ENCODE peak calls at places on chromosomes 5 and 9, in nine cellular contexts. Z is heart right ventricle; U is GM20000; S is adrenal gland; A is NCI-H510A treated with DMSO at 0.1 percent for 48 hours; E is stimulated activated CD8-positive, alpha-beta memory T cell treated with anti-CD3 and anti-CD28 coated beads, Interleukin-4, amount 100 ng/mL, for 24 hours; L is GM12865; X is ELF-1; G is upper lobe of right lung. F is an unnamed sample.
A peak's percentile ranks its signal among the peaks of the same experiment; 100 is the strongest.

GRCh38 chr5:99061711-99062110 is 132.9 kb upstream of the CHD1 start:
- DNase-seq in Z (no peak), U (no peak), L (no peak), G (no peak), A (no peak), S (no peak), X (no peak), E (no peak), F (no peak)

GRCh38 chr9:14318934-14319513 is 5.1 kb upstream of the NFIB start:
- DNase-seq in L (no peak), X (no peak), G (no peak), S (no peak), A (no peak), U (no peak), E (no peak), Z (no peak), F (no peak)

GRCh38 chr5:34686762-34687268 is 30.7 kb downstream of the RAI14 start:
- DNase-seq in S (peak; percentile 82), L (no peak), A (no peak), U (no peak), G (peak; percentile 75), E (no peak), Z (peak; percentile 83), X (peak; percentile 84), F (peak; percentile 92)

GRCh38 chr5:180860273-180860886 is 696 bp downstream of the ZFP62 start:
- DNase-seq in G (no peak), E (peak; percentile 11), X (peak; percentile 83), S (peak; percentile 21), U (peak; percentile 83), A (peak; percentile 30), Z (no peak), L (peak; percentile 88), F (peak; percentile 31)

GRCh38 chr5:72633041-72633445 is 125.8 kb upstream of the ZNF366 start:
- DNase-seq in Z (no peak), L (no peak), E (no peak), A (no peak), S (no peak), G (no peak), U (no peak), X (no peak), F (no peak)

GRCh38 chr9:34124103-34124502 is 2.4 kb downstream of the DCAF12 start:
- DNase-seq in Z (no peak), G (no peak), L (peak; percentile 16), U (no peak), X (no peak), S (no peak), E (no peak), A (no peak), F (no peak)

GRCh38 chr5:160833806-160834205 is 18.2 kb downstream of the ATP10B start:
- DNase-seq in Z (no peak), U (no peak), X (no peak), A (no peak), L (no peak), S (no peak), E (no peak), G (no peak), F (no peak)

GRCh38 chr9:69115621-69116020 is 58.5 kb upstream of the TJP2 start:
- DNase-seq in U (no peak), S (no peak), E (no peak), L (no peak), Z (no peak), X (no peak), G (no peak), A (no peak), F (no peak)

GRCh38 chr5:78806544-78806943 is 158.0 kb upstream of the LHFPL2 start:
- DNase-seq in A (no peak), U (no peak), L (no peak), G (no peak), X (no peak), Z (no peak), S (no peak), E (no peak), F (no peak)

GRCh38 chr5:157259699-157260098 is 6.2 kb upstream of the CYFIP2 start:
- DNase-seq in U (no peak), E (no peak), Z (no peak), L (no peak), S (no peak), X (no peak), A (no peak), G (no peak), F (no peak)

GRCh38 chr9:113649054-113649453 is 185.5 kb downstream of the RGS3 start:
- DNase-seq in G (peak; percentile 67), U (no peak), X (no peak), Z (peak; percentile 76), S (peak; percentile 75), E (no peak), L (no peak), A (no peak), F (peak; percentile 50)

GRCh38 chr5:139692605-139693340 is 44.6 kb downstream of the CXXC5 start:
- DNase-seq in X (no peak), L (no peak), S (no peak), U (no peak), Z (no peak), E (no peak), A (no peak), G (peak; percentile 51), F (no peak)

GRCh38 chr9:130327781-130328348 is 62.3 kb downstream of the HMCN2 start:
- DNase-seq in E (no peak), G (peak; percentile 65), L (no peak), X (peak; percentile 59), U (no peak), Z (peak; percentile 51), A (no peak), S (no peak), F (peak; percentile 17)

GRCh38 chr9:34654317-34655083 is 2.5 kb downstream of the IL11RA start:
- DNase-seq in A (no peak), L (no peak), X (no peak), Z (peak; percentile 85), G (no peak), U (no peak), E (no peak), S (peak; percentile 51), F (peak; percentile 57)

GRCh38 chr9:137807721-137808703 is 69.6 kb upstream of the CACNA1B start:
- DNase-seq in Z (no peak), S (no peak), X (no peak), A (no peak), U (no peak), L (no peak), G (no peak), E (no peak), F (no peak)

GRCh38 chr5:178383919-178384814 is 151.6 kb upstream of the PHYKPL start:
- DNase-seq in Z (no peak), E (no peak), L (no peak), G (no peak), X (peak; percentile 88), U (no peak), A (no peak), S (no peak), F (no peak)

GRCh38 chr5:158701406-158702177 is 398.1 kb downstream of the EBF1 start:
- DNase-seq in L (no peak), E (no peak), X (no peak), U (no peak), S (peak; percentile 17), A (no peak), G (no peak), Z (no peak), F (no peak)

GRCh38 chr5:133708451-133708850 is 96.1 kb upstream of the FSTL4 start:
- DNase-seq in G (no peak), Z (no peak), S (no peak), A (no peak), L (no peak), U (no peak), X (no peak), E (no peak), F (no peak)

GRCh38 chr5:37375091-37375490 is 4.0 kb upstream of the WDR70 start:
- DNase-seq in S (no peak), A (no peak), E (no peak), U (no peak), Z (no peak), X (no peak), G (no peak), L (no peak), F (no peak)

GRCh38 chr9:84371737-84372136 is 31.2 kb upstream of the SLC28A3 start:
- DNase-seq in L (no peak), U (no peak), E (no peak), A (no peak), X (no peak), Z (no peak), S (no peak), G (no peak), F (no peak)

GRCh38 chr5:115457985-115458384 is 86.6 kb downstream of the FEM1C start:
- DNase-seq in E (no peak), G (no peak), X (no peak), L (no peak), Z (peak; percentile 23), U (no peak), S (no peak), A (no peak), F (no peak)

GRCh38 chr5:169637085-169637855 is at the start of gene DOCK2:
- DNase-seq in U (peak; percentile 90), E (peak; percentile 62), L (peak; percentile 88), X (no peak), Z (peak; percentile 38), A (no peak), S (peak; percentile 37), G (peak; percentile 87), F (peak; percentile 30)

GRCh38 chr9:108434502-108434901 is 421.3 kb downstream of the ACTL7B start:
- DNase-seq in S (no peak), Z (no peak), A (no peak), X (no peak), G (no peak), E (no peak), U (no peak), L (no peak), F (no peak)

GRCh38 chr5:141172381-141173204 is at the start of gene PCDHB7:
- DNase-seq in L (no peak), X (peak; percentile 4), E (no peak), U (no peak), G (no peak), A (no peak), Z (peak; percentile 40), S (no peak), F (no peak)

GRCh38 chr9:114181583-114182409 is 26.5 kb downstream of the COL27A1 start:
- DNase-seq in S (no peak), Z (peak; percentile 58), E (no peak), U (no peak), A (no peak), L (no peak), G (no peak), X (no peak), F (no peak)

GRCh38 chr9:76996700-76997099 is 22.8 kb upstream of the FOXB2 start:
- DNase-seq in E (no peak), Z (peak; percentile 25), A (peak; percentile 18), S (peak; percentile 39), U (peak; percentile 48), L (peak; percentile 44), X (peak; percentile 69), G (no peak), F (peak; percentile 31)

GRCh38 chr9:134321957-134322741 is 4.1 kb upstream of the RXRA start:
- DNase-seq in E (no peak), G (peak; percentile 55), Z (no peak), X (no peak), S (peak; percentile 17), L (no peak), A (no peak), U (no peak), F (no peak)

GRCh38 chr5:167614294-167615104 is 676.9 kb upstream of the WWC1 start:
- DNase-seq in A (no peak), E (no peak), U (no peak), S (no peak), L (no peak), Z (no peak), G (no peak), X (no peak), F (no peak)

GRCh38 chr5:12704955-12705354 is 800.7 kb upstream of the CTNND2 start:
- DNase-seq in A (no peak), X (no peak), S (no peak), L (no peak), Z (no peak), U (no peak), E (no peak), G (no peak), F (no peak)

GRCh38 chr9:114805670-114806551 is at the start of gene TNFSF15:
- DNase-seq in S (peak; percentile 17), U (peak; percentile 13), E (no peak), G (peak; percentile 83), Z (no peak), A (peak; percentile 88), X (peak; percentile 62), L (peak; percentile 65), F (peak; percentile 59)

GRCh38 chr9:4298255-4299005 is 1.4 kb downstream of the GLIS3 start:
- DNase-seq in X (peak; percentile 63), E (no peak), G (peak; percentile 73), L (peak; percentile 52), Z (peak; percentile 26), S (peak; percentile 62), A (no peak), U (peak; percentile 59), F (peak; percentile 28)

F was measured in mucosa of gallbladder.